ENCODE peak calls at places on chromosomes 12 and 14, in five cellular contexts. T is HepG2, U is GM12878, L is GM23338, W is endothelial cell of umbilical vein. O is an unnamed sample.

GRCh38 chr12:57755454-57756372 is 810 bp downstream of the MARCHF9 start:
- DNase-seq in L (peak), W (no peak), U (no peak), T (no peak), O (no peak)

GRCh38 chr12:131525795-131526508 is 184.9 kb upstream of the SFSWAP start:
- DNase-seq in T (no peak), W (no peak), U (no peak), L (no peak), O (no peak)

GRCh38 chr12:56991319-56991906 is 14.9 kb downstream of the ZBTB39 start:
- DNase-seq in L (no peak), T (no peak), U (no peak), W (peak), O (no peak)

GRCh38 chr12:88339254-88339949 is 197.3 kb downstream of the TMTC3 start:
- DNase-seq in L (no peak), U (no peak), W (no peak), T (no peak), O (no peak)

GRCh38 chr14:51093371-51094281 is 1.3 kb downstream of the TRIM9 start:
- DNase-seq in T (no peak), L (peak), U (no peak), W (no peak), O (no peak)

GRCh38 chr12:27361372-27361771 is 28.7 kb downstream of the BMAL2 start:
- DNase-seq in U (no peak), T (no peak), W (no peak), L (no peak), O (no peak)

GRCh38 chr14:36580856-36581831 is 1.3 kb downstream of the NKX2-8 start:
- DNase-seq in U (no peak), T (no peak), W (peak), L (peak), O (no peak)

GRCh38 chr12:19382111-19382526 is 57.2 kb upstream of the AEBP2 start:
- DNase-seq in L (peak), U (peak), W (peak), T (peak), O (no peak)

GRCh38 chr14:73576391-73576790 is 7.4 kb downstream of the ACOT2 start:
- DNase-seq in U (no peak), T (no peak), W (no peak), L (no peak), O (no peak)

GRCh38 chr14:97762386-97762785 is 965.2 kb downstream of the VRK1 start:
- DNase-seq in W (no peak), T (no peak), U (no peak), L (no peak), O (peak)

GRCh38 chr12:51496907-51497306 is 72.3 kb downstream of the SLC4A8 start:
- DNase-seq in T (no peak), L (no peak), W (no peak), U (no peak), O (no peak)

GRCh38 chr12:23813206-23813605 is 136.3 kb downstream of the SOX5 start:
- DNase-seq in U (no peak), T (no peak), W (no peak), L (no peak), O (no peak)

GRCh38 chr12:91138337-91138905 is 27.1 kb upstream of the LUM start:
- DNase-seq in W (peak), U (no peak), T (no peak), L (peak), O (peak)

GRCh38 chr12:75766263-75767160 is 255.1 kb upstream of the KRR1 start:
- DNase-seq in T (peak), W (peak), U (no peak), L (peak), O (no peak)

GRCh38 chr14:25049559-25050493 is at the start of gene STXBP6:
- DNase-seq in T (peak), U (no peak), L (peak), W (peak), O (no peak)

GRCh38 chr14:87615822-87616679 is 376.9 kb downstream of the GALC start:
- DNase-seq in T (peak), L (peak), W (no peak), U (no peak), O (no peak)

GRCh38 chr12:49636979-49637378 is 13.6 kb downstream of the PRPF40B start:
- DNase-seq in T (peak), L (peak), W (peak), U (no peak), O (peak)

GRCh38 chr12:132162508-132163031 is 18.3 kb downstream of the NOC4L start:
- DNase-seq in L (no peak), U (no peak), T (no peak), W (no peak), O (peak)

GRCh38 chr14:103209054-103209453 is 85.8 kb downstream of the TNFAIP2 start:
- DNase-seq in L (no peak), W (no peak), T (no peak), U (no peak), O (no peak)

GRCh38 chr12:97235102-97235501 is 227.5 kb upstream of the RMST start:
- DNase-seq in W (no peak), T (no peak), U (no peak), L (peak), O (no peak)

GRCh38 chr12:57765698-57766463 is 997 bp downstream of the CYP27B1 start:
- DNase-seq in W (no peak), U (no peak), L (peak), T (no peak), O (no peak)

GRCh38 chr12:114316076-114316475 is 89.9 kb downstream of the TBX5 start:
- DNase-seq in L (peak), W (no peak), U (no peak), T (no peak), O (no peak)

GRCh38 chr12:100360450-100360849 is 3.6 kb downstream of the SLC17A8 start:
- DNase-seq in T (no peak), U (no peak), L (no peak), W (no peak), O (no peak)

GRCh38 chr12:84793558-84794367 is 118.8 kb downstream of the SLC6A15 start:
- DNase-seq in W (no peak), U (no peak), T (no peak), L (no peak), O (no peak)

DNA sequence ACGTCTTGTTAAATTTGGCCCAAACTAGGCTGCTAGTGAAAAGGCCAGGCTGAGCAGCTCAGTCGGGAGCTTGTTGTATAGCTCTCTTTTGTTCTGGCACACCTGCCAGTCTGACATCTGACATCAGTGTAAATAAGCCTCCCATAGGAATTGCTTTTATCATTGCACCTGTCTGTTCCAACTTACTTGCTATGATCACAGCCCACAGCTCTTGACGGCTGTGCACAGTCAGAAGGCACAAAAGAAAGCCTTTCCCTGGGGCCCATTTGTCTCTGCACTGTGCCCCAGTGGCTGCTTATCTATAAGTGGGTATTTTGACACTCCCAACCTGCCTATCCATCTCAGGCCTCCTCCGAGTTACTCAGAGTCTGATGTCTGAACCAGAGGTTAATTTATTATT is 324.5 kb downstream of the NUAK1 start:
- DNase-seq in W (no peak), L (no peak), T (no peak), U (no peak), O (no peak)
- TF ChIP-seq POLR2AphosphoS5 in W (no peak), L (no peak), T (no peak), U (no peak), O (no peak)

DNA sequence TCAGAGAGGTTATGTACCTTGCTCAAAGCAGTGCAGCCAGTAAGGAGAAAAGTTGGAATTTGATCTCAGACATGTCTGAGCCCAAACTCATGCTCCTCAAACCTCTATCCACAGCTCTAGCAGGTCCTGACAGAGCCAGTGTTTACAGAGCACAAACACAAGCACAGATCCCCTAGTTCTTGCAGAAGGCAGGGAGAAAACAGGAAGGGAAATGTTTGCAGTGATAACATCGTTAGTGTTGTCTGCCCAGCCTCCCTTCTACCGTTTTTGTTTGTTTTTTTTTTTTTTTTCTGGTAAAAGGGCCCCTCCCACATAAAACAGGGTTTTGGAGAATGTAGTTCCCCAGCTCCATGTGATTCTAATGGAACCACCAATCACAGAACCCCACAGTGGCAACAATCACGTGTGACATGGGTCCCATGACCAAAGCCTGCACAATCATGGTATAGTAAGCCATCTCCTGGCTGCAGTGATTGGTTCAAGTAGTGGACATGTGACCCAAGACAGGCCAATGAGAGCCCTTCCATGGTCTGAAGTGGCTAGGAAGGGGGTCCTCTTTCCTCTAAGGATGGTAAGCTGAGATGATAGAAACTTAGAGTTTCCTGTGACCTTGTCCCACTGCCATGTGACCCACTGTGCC is 513.4 kb downstream of the MED13L start:
- DNase-seq in L (no peak), T (peak), W (no peak), U (no peak), O (no peak)
- TF ChIP-seq POLR2AphosphoS5 in L (no peak), T (no peak), W (no peak), U (no peak), O (no peak)

DNA sequence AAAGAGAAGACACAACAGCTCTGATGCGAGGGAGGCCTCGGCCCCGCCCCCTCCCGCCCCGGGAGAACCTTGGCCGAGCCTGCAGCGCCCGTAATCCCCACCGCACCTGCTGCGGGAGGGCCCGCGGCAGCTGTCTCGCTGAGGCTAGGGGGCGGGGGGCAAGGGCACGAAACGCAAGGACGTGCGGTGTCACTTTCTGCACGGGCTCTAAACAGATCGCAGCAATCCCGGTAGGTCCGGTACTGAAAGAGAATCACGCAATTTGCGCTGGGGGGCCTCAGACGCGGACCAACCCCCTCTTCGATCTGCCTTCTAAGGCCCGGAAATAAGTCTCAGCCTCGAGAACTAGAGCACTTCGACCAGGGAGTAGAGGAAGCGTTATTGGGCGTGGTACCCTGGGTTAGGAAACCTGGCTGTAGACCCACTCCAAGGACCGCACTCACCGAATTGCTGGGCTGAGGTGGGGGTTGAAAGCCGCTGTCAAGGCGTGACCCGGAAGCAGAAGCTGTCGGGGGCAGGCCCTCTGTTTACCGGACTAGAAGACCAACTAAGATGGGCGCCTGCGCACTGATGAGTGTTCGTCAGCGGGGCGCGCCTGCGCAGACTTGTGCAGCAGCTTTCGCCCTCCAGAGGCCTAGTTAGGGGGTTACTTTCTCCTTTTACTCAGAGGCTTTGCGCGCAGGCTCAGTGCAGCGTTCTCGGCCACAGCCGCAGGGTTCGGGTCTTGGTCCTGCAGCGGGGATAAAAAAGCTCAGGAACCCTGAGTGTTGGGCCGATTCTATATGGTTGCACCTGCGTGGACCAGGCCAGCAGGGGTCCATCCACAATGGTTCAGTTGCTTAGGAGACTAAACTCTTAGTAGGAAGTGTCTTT is at the start of gene ASB8:
- DNase-seq in W (peak), U (peak), L (peak), T (peak), O (peak)
- TF ChIP-seq POLR2AphosphoS5 in W (peak), U (peak), L (peak), T (peak), O (peak)

GRCh38 chr14:20609215-20610001 is 18.2 kb upstream of the RNASE12 start:
- DNase-seq in L (peak), T (peak), U (peak), W (peak), O (peak)
- TF ChIP-seq POLR2AphosphoS5 in L (no peak), T (no peak), U (no peak), W (no peak), O (no peak)

GRCh38 chr12:77925536-77926108 is 94.9 kb downstream of the NAV3 start:
- DNase-seq in L (peak), W (peak), U (peak), T (peak), O (peak)

GRCh38 chr12:77928078-77928477 is 97.4 kb downstream of the NAV3 start:
- DNase-seq in L (no peak), W (no peak), T (no peak), U (no peak), O (no peak)

GRCh38 chr12:77923882-77924281 is 93.2 kb downstream of the NAV3 start:
- DNase-seq in T (no peak), U (no peak), L (no peak), W (no peak), O (peak)

GRCh38 chr12:77924703-77925102 is 94.0 kb downstream of the NAV3 start:
- DNase-seq in L (no peak), U (no peak), T (no peak), W (no peak), O (peak)
- TF ChIP-seq POLR2AphosphoS5 in L (no peak), U (no peak), T (no peak), W (no peak), O (peak)

GRCh38 chr12:102232446-102232845 is 34.8 kb upstream of the PMCH start:
- DNase-seq in U (no peak), T (no peak), L (no peak), W (no peak), O (peak)

DNA sequence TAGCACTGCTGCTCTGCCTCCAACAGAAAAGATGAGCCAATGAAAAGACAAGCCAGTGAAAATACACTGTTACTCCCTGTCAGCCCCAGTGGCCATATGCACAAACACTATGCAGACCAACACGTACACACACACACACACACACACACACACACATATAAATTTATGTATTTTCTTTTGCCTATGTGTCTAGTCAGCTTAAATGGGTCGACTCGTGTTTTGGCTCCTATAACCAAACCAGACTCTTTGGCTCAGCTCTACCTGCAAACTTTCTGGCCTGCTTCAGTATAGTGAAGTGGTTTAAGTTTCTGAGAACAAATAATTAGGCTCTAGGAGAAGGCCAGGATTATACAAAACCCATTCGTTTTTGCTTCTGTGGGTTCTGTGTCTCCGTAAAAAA is 30.3 kb upstream of the PMCH start:
- DNase-seq in W (no peak), U (no peak), L (no peak), T (no peak), O (no peak)
- TF ChIP-seq POLR2AphosphoS5 in W (no peak), U (no peak), L (no peak), T (no peak), O (no peak)

DNA sequence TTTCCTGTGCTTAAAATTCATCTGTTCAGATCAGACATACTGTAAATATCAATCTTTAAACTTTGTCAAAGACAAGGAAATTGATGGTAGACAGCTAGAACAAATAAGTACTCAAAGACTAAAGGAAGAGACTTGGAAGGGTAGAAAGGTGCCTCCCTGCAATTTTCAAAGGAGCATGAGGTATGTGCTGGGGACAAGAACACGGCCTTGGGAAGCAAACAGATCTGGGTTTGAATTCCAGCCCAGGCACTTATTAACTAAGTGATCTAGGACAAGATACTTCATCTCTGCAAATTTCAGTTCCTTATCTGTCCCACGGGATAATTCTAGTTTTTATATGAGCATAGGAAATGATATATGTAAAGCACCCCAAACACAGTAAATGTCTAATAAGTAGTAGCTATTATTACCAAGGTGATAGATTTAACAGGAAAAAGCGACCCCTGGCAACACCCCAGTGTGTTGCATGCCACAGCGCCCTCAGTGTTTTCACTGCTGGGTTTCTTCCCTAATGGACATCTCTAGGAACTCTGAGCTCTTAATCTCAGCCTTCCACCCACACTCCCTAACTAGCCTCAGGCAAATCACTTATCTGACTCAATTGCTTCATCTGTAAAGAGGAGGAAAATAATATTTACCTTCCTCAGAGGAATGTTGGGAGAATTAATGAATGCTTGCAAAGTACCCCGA is 44.7 kb upstream of the BMP4 start:
- DNase-seq in L (peak), U (no peak), T (peak), W (peak), O (no peak)
- TF ChIP-seq POLR2AphosphoS5 in L (no peak), U (no peak), T (no peak), W (no peak), O (no peak)